ENCODE peak calls at places on chromosomes 4 and X, in ten cellular contexts. One of them, this sample, is unnamed.
A peak's percentile ranks its signal among the peaks of the same experiment; 100 is the strongest.

GRCh38 chrX:100642296-100642695 is 1.7 kb upstream of the SRPX2 start:
- DNase-seq in pancreas: no peak
- DNase-seq in neural progenitor cell: no peak
- DNase-seq in colonic mucosa: no peak
- DNase-seq in AG04449: no peak
- DNase-seq in thyroid gland: no peak
- DNase-seq in HL-60: no peak
- DNase-seq in kidney: no peak
- DNase-seq in stomach: no peak
- DNase-seq in lower lobe of right lung: no peak
- DNase-seq in this sample: no peak

GRCh38 chr4:120749445-120750151 is 172.9 kb downstream of the PRDM5 start:
- DNase-seq in thyroid gland: no peak
- DNase-seq in lower lobe of right lung: no peak
- DNase-seq in AG04449: no peak
- DNase-seq in kidney: no peak
- DNase-seq in neural progenitor cell: no peak
- DNase-seq in HL-60: no peak
- DNase-seq in pancreas: no peak
- DNase-seq in stomach: peak; percentile 28
- DNase-seq in colonic mucosa: no peak
- DNase-seq in this sample: peak; percentile 95

GRCh38 chr4:110197421-110198398 is 705 bp downstream of the ELOVL6 start:
- DNase-seq in lower lobe of right lung: no peak
- DNase-seq in colonic mucosa: peak; percentile 69
- DNase-seq in thyroid gland: peak; percentile 17
- DNase-seq in pancreas: peak; percentile 16
- DNase-seq in stomach: no peak
- DNase-seq in AG04449: no peak
- DNase-seq in HL-60: no peak
- DNase-seq in neural progenitor cell: peak; percentile 58
- DNase-seq in kidney: peak; percentile 77
- DNase-seq in this sample: peak; percentile 76

GRCh38 chr4:56976878-56977320 is 507 bp downstream of the NOA1 start:
- DNase-seq in kidney: peak; percentile 89
- DNase-seq in colonic mucosa: peak; percentile 68
- DNase-seq in lower lobe of right lung: peak; percentile 83
- DNase-seq in stomach: peak; percentile 80
- DNase-seq in thyroid gland: peak; percentile 78
- DNase-seq in neural progenitor cell: peak; percentile 64
- DNase-seq in HL-60: peak; percentile 39
- DNase-seq in pancreas: peak; percentile 77
- DNase-seq in AG04449: no peak
- DNase-seq in this sample: peak; percentile 57

GRCh38 chr4:101103381-101104142 is 243.8 kb downstream of the PPP3CA start:
- DNase-seq in stomach: no peak
- DNase-seq in pancreas: no peak
- DNase-seq in kidney: no peak
- DNase-seq in HL-60: peak; percentile 70
- DNase-seq in lower lobe of right lung: no peak
- DNase-seq in thyroid gland: no peak
- DNase-seq in neural progenitor cell: no peak
- DNase-seq in AG04449: no peak
- DNase-seq in colonic mucosa: peak; percentile 33
- DNase-seq in this sample: peak; percentile 49

GRCh38 chrX:111519215-111519614 is 7.8 kb downstream of the SERTM2 start:
- DNase-seq in colonic mucosa: no peak
- DNase-seq in neural progenitor cell: peak; percentile 70
- DNase-seq in thyroid gland: no peak
- DNase-seq in pancreas: no peak
- DNase-seq in lower lobe of right lung: no peak
- DNase-seq in stomach: no peak
- DNase-seq in kidney: no peak
- DNase-seq in AG04449: no peak
- DNase-seq in HL-60: no peak
- DNase-seq in this sample: no peak

GRCh38 chrX:15750611-15751159 is 12.6 kb downstream of the CA5B start:
- DNase-seq in neural progenitor cell: no peak
- DNase-seq in AG04449: no peak
- DNase-seq in kidney: no peak
- DNase-seq in lower lobe of right lung: no peak
- DNase-seq in HL-60: no peak
- DNase-seq in thyroid gland: peak; percentile 5
- DNase-seq in pancreas: no peak
- DNase-seq in colonic mucosa: no peak
- DNase-seq in stomach: no peak
- DNase-seq in this sample: no peak

GRCh38 chr4:61517144-61517543 is 317.0 kb downstream of the ADGRL3 start:
- DNase-seq in stomach: no peak
- DNase-seq in neural progenitor cell: peak; percentile 70
- DNase-seq in AG04449: no peak
- DNase-seq in pancreas: no peak
- DNase-seq in kidney: peak; percentile 59
- DNase-seq in colonic mucosa: peak; percentile 31
- DNase-seq in thyroid gland: no peak
- DNase-seq in lower lobe of right lung: no peak
- DNase-seq in HL-60: no peak
- DNase-seq in this sample: no peak

GRCh38 chr4:157300678-157301077 is 80.2 kb downstream of the GRIA2 start:
- DNase-seq in lower lobe of right lung: no peak
- DNase-seq in kidney: no peak
- DNase-seq in HL-60: no peak
- DNase-seq in AG04449: no peak
- DNase-seq in colonic mucosa: no peak
- DNase-seq in stomach: no peak
- DNase-seq in thyroid gland: no peak
- DNase-seq in neural progenitor cell: no peak
- DNase-seq in pancreas: no peak
- DNase-seq in this sample: no peak

GRCh38 chr4:70996014-70996353 is 2.5 kb downstream of the DCK start:
- DNase-seq in colonic mucosa: no peak
- DNase-seq in neural progenitor cell: no peak
- DNase-seq in lower lobe of right lung: no peak
- DNase-seq in pancreas: no peak
- DNase-seq in AG04449: no peak
- DNase-seq in kidney: no peak
- DNase-seq in stomach: no peak
- DNase-seq in HL-60: peak; percentile 45
- DNase-seq in thyroid gland: no peak
- DNase-seq in this sample: no peak

GRCh38 chr4:73252001-73252400 is 6.6 kb downstream of the ANKRD17 start:
- DNase-seq in HL-60: no peak
- DNase-seq in colonic mucosa: no peak
- DNase-seq in neural progenitor cell: no peak
- DNase-seq in thyroid gland: no peak
- DNase-seq in stomach: no peak
- DNase-seq in pancreas: no peak
- DNase-seq in lower lobe of right lung: no peak
- DNase-seq in kidney: no peak
- DNase-seq in AG04449: no peak
- DNase-seq in this sample: no peak

GRCh38 chr4:13920111-13920875 is 292.8 kb upstream of the BOD1L1 start:
- DNase-seq in HL-60: no peak
- DNase-seq in neural progenitor cell: no peak
- DNase-seq in kidney: no peak
- DNase-seq in thyroid gland: no peak
- DNase-seq in pancreas: no peak
- DNase-seq in stomach: no peak
- DNase-seq in AG04449: no peak
- DNase-seq in lower lobe of right lung: no peak
- DNase-seq in colonic mucosa: no peak
- DNase-seq in this sample: no peak

GRCh38 chr4:142959156-142959555 is 113.1 kb upstream of the INPP4B start:
- DNase-seq in neural progenitor cell: no peak
- DNase-seq in pancreas: no peak
- DNase-seq in thyroid gland: no peak
- DNase-seq in kidney: no peak
- DNase-seq in lower lobe of right lung: no peak
- DNase-seq in colonic mucosa: no peak
- DNase-seq in HL-60: no peak
- DNase-seq in AG04449: no peak
- DNase-seq in stomach: no peak
- DNase-seq in this sample: no peak

GRCh38 chr4:114229721-114230120 is 250.3 kb upstream of the ARSJ start:
- DNase-seq in colonic mucosa: no peak
- DNase-seq in kidney: no peak
- DNase-seq in pancreas: no peak
- DNase-seq in AG04449: no peak
- DNase-seq in thyroid gland: no peak
- DNase-seq in HL-60: no peak
- DNase-seq in lower lobe of right lung: no peak
- DNase-seq in stomach: no peak
- DNase-seq in neural progenitor cell: no peak
- DNase-seq in this sample: no peak

GRCh38 chrX:39816871-39817731 is 280.7 kb downstream of the BCOR start:
- DNase-seq in HL-60: no peak
- DNase-seq in lower lobe of right lung: no peak
- DNase-seq in pancreas: no peak
- DNase-seq in colonic mucosa: no peak
- DNase-seq in stomach: no peak
- DNase-seq in kidney: no peak
- DNase-seq in AG04449: no peak
- DNase-seq in neural progenitor cell: peak; percentile 68
- DNase-seq in thyroid gland: no peak
- DNase-seq in this sample: no peak

GRCh38 chr4:107757860-107758476 is 37.9 kb upstream of the PAPSS1 start:
- DNase-seq in pancreas: no peak
- DNase-seq in stomach: no peak
- DNase-seq in thyroid gland: no peak
- DNase-seq in kidney: no peak
- DNase-seq in neural progenitor cell: peak; percentile 17
- DNase-seq in HL-60: no peak
- DNase-seq in colonic mucosa: no peak
- DNase-seq in lower lobe of right lung: no peak
- DNase-seq in AG04449: no peak
- DNase-seq in this sample: peak; percentile 18

GRCh38 chr4:4848540-4848939 is 10.9 kb upstream of the MSX1 start:
- DNase-seq in HL-60: no peak
- DNase-seq in lower lobe of right lung: no peak
- DNase-seq in colonic mucosa: no peak
- DNase-seq in stomach: no peak
- DNase-seq in pancreas: no peak
- DNase-seq in neural progenitor cell: no peak
- DNase-seq in AG04449: no peak
- DNase-seq in thyroid gland: no peak
- DNase-seq in kidney: no peak
- DNase-seq in this sample: no peak
- H3K4me3 ChIP-seq in HL-60: no peak overlapping the region
- H3K4me3 ChIP-seq in lower lobe of right lung: no peak overlapping the region
- H3K4me3 ChIP-seq in colonic mucosa: no peak overlapping the region
- H3K4me3 ChIP-seq in stomach: no peak overlapping the region
- H3K4me3 ChIP-seq in pancreas: no peak overlapping the region
- H3K4me3 ChIP-seq in neural progenitor cell: no peak overlapping the region
- H3K4me3 ChIP-seq in AG04449: no peak overlapping the region
- H3K4me3 ChIP-seq in thyroid gland: no peak overlapping the region
- H3K4me3 ChIP-seq in kidney: no peak overlapping the region
- H3K4me3 ChIP-seq in this sample: no peak overlapping the region

DNA sequence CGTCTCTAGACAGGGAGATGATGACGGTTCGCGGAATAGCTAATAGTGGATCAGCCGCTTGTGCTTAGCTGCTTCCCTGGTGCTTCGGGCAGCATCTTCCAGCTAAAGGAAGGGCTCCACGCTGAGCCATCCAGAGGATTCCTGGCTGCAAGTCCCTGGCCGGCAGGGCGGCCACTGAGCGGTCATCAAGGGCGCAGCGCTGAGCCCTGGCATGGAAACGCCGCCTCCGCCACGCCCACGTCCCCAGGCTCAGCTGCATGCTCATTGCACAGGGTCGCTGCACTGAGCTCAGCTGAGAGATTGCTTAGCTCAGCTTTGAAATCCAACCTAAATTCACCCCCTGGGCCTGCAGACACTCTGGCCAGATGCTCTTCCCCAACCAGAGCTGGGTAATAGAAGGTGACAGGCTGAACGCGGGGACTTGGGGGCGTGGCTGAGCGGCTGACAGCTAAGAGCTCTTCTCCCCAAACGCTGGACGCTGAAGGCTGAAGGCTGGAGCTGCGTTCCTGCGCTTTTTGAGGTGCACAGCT is 118.2 kb upstream of the KIT start:
- DNase-seq in thyroid gland: peak; percentile 72
- DNase-seq in stomach: peak; percentile 74
- DNase-seq in HL-60: peak; percentile 26
- DNase-seq in pancreas: peak; percentile 42
- DNase-seq in neural progenitor cell: peak; percentile 91
- DNase-seq in colonic mucosa: peak; percentile 50
- DNase-seq in AG04449: no peak
- DNase-seq in kidney: peak; percentile 86
- DNase-seq in lower lobe of right lung: peak; percentile 69
- DNase-seq in this sample: no peak
- TF ChIP-seq CTCF in thyroid gland: no peak
- TF ChIP-seq CTCF in stomach: no peak
- TF ChIP-seq CTCF in HL-60: no peak
- TF ChIP-seq CTCF in pancreas: no peak
- TF ChIP-seq CTCF in neural progenitor cell: peak; percentile 21
- TF ChIP-seq CTCF in colonic mucosa: no peak
- TF ChIP-seq CTCF in AG04449: peak; percentile 11
- TF ChIP-seq CTCF in kidney: no peak
- TF ChIP-seq CTCF in lower lobe of right lung: no peak
- TF ChIP-seq CTCF in this sample: no peak

DNA sequence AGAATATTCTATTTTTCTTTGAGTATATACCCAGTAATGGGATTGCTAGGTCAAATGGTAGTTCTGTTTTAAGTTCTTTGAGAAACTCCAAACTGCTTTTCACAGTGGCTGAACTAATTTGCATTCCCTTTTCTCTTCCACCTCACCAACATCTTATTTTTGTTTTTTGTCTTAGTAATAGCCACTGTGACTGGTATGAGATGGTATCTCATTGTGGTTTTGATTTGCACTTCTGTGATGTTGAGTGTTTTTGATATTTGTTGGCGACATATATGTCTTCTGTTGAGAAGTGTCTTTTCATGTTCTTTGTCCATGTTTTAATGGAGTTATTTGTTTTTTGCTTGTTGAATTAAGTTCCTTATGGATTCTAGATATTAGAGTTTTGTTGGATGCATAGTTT is 24.4 kb downstream of the AIMP1 start:
- DNase-seq in pancreas: no peak
- DNase-seq in colonic mucosa: no peak
- DNase-seq in AG04449: no peak
- DNase-seq in HL-60: no peak
- DNase-seq in neural progenitor cell: no peak
- DNase-seq in kidney: no peak
- DNase-seq in thyroid gland: no peak
- DNase-seq in stomach: no peak
- DNase-seq in lower lobe of right lung: no peak
- DNase-seq in this sample: no peak
- H3K4me3 ChIP-seq in pancreas: no peak overlapping the region
- H3K4me3 ChIP-seq in colonic mucosa: no peak overlapping the region
- H3K4me3 ChIP-seq in AG04449: no peak overlapping the region
- H3K4me3 ChIP-seq in HL-60: no peak overlapping the region
- H3K4me3 ChIP-seq in neural progenitor cell: no peak overlapping the region
- H3K4me3 ChIP-seq in kidney: no peak overlapping the region
- H3K4me3 ChIP-seq in thyroid gland: no peak overlapping the region
- H3K4me3 ChIP-seq in stomach: no peak overlapping the region
- H3K4me3 ChIP-seq in lower lobe of right lung: no peak overlapping the region
- H3K4me3 ChIP-seq in this sample: no peak overlapping the region

DNA sequence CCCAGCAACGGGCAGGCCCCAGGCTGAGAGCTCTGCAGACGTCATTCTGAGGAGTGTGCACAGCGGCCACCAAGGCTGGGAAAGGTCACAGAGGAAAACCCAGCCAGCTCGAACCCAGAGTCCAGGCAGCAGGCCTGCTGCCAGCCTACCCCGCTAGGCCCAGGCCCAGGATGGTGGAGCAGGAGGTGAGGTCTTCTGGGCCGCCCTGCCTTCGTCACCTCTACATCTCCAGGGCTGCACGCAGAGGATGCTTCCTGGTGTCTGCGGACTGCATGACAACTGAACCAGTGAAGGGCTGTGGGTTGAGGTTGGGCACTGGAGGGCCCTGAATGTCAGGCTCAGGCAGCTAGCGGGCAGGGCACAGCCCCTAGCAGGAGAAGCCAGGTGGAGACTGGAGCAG is 5.8 kb upstream of the ADRA2C start:
- DNase-seq in colonic mucosa: no peak
- DNase-seq in neural progenitor cell: no peak
- DNase-seq in pancreas: no peak
- DNase-seq in AG04449: no peak
- DNase-seq in kidney: no peak
- DNase-seq in HL-60: no peak
- DNase-seq in lower lobe of right lung: no peak
- DNase-seq in stomach: no peak
- DNase-seq in thyroid gland: no peak
- DNase-seq in this sample: no peak
- TF ChIP-seq CTCF in colonic mucosa: no peak
- TF ChIP-seq CTCF in neural progenitor cell: no peak
- TF ChIP-seq CTCF in pancreas: no peak
- TF ChIP-seq CTCF in AG04449: no peak
- TF ChIP-seq CTCF in kidney: no peak
- TF ChIP-seq CTCF in HL-60: no peak
- TF ChIP-seq CTCF in lower lobe of right lung: no peak
- TF ChIP-seq CTCF in stomach: no peak
- TF ChIP-seq CTCF in thyroid gland: no peak
- TF ChIP-seq CTCF in this sample: no peak